ENCODE peak calls at places on chromosomes 7 and 10, in five cellular contexts. One of them, this sample, is unnamed.

GRCh38 chr10:34789993-34790506 is 25.0 kb downstream of the PARD3 start:
- DNase-seq in NCI-H345: no peak
- DNase-seq in HEK293T: no peak
- DNase-seq in neural crest cell: no peak
- DNase-seq in mucosa of gallbladder: peak; percentile 34
- DNase-seq in this sample: peak; percentile 49

GRCh38 chr7:83413831-83414230 is 235.1 kb downstream of the SEMA3E start:
- DNase-seq in NCI-H345: peak; percentile 77
- DNase-seq in HEK293T: no peak
- DNase-seq in neural crest cell: no peak
- DNase-seq in mucosa of gallbladder: no peak
- DNase-seq in this sample: no peak

GRCh38 chr10:88892223-88892967 is 12.3 kb downstream of the STAMBPL1 start:
- DNase-seq in NCI-H345: no peak
- DNase-seq in HEK293T: no peak
- DNase-seq in neural crest cell: no peak
- DNase-seq in mucosa of gallbladder: no peak
- DNase-seq in this sample: no peak

GRCh38 chr7:98802781-98803110 is 67.1 kb downstream of the TMEM130 start:
- DNase-seq in NCI-H345: no peak
- DNase-seq in HEK293T: no peak
- DNase-seq in neural crest cell: no peak
- DNase-seq in mucosa of gallbladder: no peak
- DNase-seq in this sample: no peak

GRCh38 chr10:95308389-95309302 is 17.8 kb upstream of the PDLIM1 start:
- DNase-seq in NCI-H345: no peak
- DNase-seq in HEK293T: peak; percentile 28
- DNase-seq in neural crest cell: no peak
- DNase-seq in mucosa of gallbladder: peak; percentile 90
- DNase-seq in this sample: no peak

GRCh38 chr7:43572516-43573049 is 10.3 kb upstream of the STK17A start:
- DNase-seq in NCI-H345: no peak
- DNase-seq in HEK293T: no peak
- DNase-seq in neural crest cell: no peak
- DNase-seq in mucosa of gallbladder: peak; percentile 50
- DNase-seq in this sample: no peak

GRCh38 chr7:23277359-23277989 is 21.7 kb upstream of the MALSU1 start:
- DNase-seq in NCI-H345: peak; percentile 68
- DNase-seq in HEK293T: peak; percentile 69
- DNase-seq in neural crest cell: peak; percentile 38
- DNase-seq in mucosa of gallbladder: peak; percentile 43
- DNase-seq in this sample: peak; percentile 65

GRCh38 chr7:30933124-30933893 is 21.7 kb downstream of the AQP1 start:
- DNase-seq in NCI-H345: peak; percentile 11
- DNase-seq in HEK293T: peak; percentile 4
- DNase-seq in neural crest cell: no peak
- DNase-seq in mucosa of gallbladder: no peak
- DNase-seq in this sample: no peak

GRCh38 chr10:110349826-110350225 is 45.1 kb upstream of the SMNDC1 start:
- DNase-seq in NCI-H345: no peak
- DNase-seq in HEK293T: no peak
- DNase-seq in neural crest cell: no peak
- DNase-seq in mucosa of gallbladder: no peak
- DNase-seq in this sample: no peak